ENCODE peak calls at places on chromosomes 7 and 10, in eight cellular contexts. V is Peyer's patch, G is DND-41, O is Panc1, P is upper lobe of right lung, S is fibroblast of pulmonary artery, C is foreskin fibroblast, U is psoas muscle. T is an unnamed sample.

GRCh38 chr7:99366646-99367045 is 7.9 kb upstream of the ARPC1B start:
- DNase-seq in V (no peak), G (no peak), O (no peak), P (no peak), S (no peak), C (no peak), U (peak; percentile 48), T (peak; percentile 56)

GRCh38 chr10:101609481-101609880 is 21.4 kb downstream of the DPCD start:
- DNase-seq in V (peak; percentile 30), G (no peak), O (no peak), P (no peak), S (no peak), C (no peak), U (no peak), T (no peak)

GRCh38 chr7:83677180-83677866 is 28.4 kb upstream of the SEMA3E start:
- DNase-seq in V (no peak), G (no peak), O (peak; percentile 95), P (no peak), S (peak; percentile 85), C (peak; percentile 97), U (no peak), T (no peak)

GRCh38 chr10:29067161-29067560 is 221.7 kb upstream of the LYZL1 start:
- DNase-seq in V (no peak), G (no peak), O (no peak), P (no peak), S (peak; percentile 21), C (no peak), U (no peak), T (no peak)

GRCh38 chr7:157603005-157603404 is 266.2 kb downstream of the DNAJB6 start:
- DNase-seq in V (no peak), G (no peak), O (no peak), P (peak; percentile 46), S (no peak), C (no peak), U (no peak), T (no peak)

GRCh38 chr7:38929460-38930171 is 20.6 kb upstream of the VPS41 start:
- DNase-seq in V (no peak), G (no peak), O (no peak), P (no peak), S (peak; percentile 33), C (no peak), U (no peak), T (no peak)

GRCh38 chr7:602341-603141 is 82.9 kb upstream of the PDGFA start:
- DNase-seq in V (peak; percentile 71), G (no peak), O (no peak), P (peak; percentile 85), S (no peak), C (no peak), U (peak; percentile 51), T (peak; percentile 40)

GRCh38 chr10:34102237-34102673 is 712.8 kb downstream of the PARD3 start:
- DNase-seq in V (peak; percentile 53), G (no peak), O (no peak), P (no peak), S (peak; percentile 79), C (peak; percentile 68), U (peak; percentile 79), T (no peak)

GRCh38 chr10:67520924-67521520 is 175.0 kb downstream of the CTNNA3 start:
- DNase-seq in V (peak; percentile 67), G (peak; percentile 36), O (peak; percentile 33), P (no peak), S (peak; percentile 72), C (peak; percentile 16), U (no peak), T (peak; percentile 80)

DNA sequence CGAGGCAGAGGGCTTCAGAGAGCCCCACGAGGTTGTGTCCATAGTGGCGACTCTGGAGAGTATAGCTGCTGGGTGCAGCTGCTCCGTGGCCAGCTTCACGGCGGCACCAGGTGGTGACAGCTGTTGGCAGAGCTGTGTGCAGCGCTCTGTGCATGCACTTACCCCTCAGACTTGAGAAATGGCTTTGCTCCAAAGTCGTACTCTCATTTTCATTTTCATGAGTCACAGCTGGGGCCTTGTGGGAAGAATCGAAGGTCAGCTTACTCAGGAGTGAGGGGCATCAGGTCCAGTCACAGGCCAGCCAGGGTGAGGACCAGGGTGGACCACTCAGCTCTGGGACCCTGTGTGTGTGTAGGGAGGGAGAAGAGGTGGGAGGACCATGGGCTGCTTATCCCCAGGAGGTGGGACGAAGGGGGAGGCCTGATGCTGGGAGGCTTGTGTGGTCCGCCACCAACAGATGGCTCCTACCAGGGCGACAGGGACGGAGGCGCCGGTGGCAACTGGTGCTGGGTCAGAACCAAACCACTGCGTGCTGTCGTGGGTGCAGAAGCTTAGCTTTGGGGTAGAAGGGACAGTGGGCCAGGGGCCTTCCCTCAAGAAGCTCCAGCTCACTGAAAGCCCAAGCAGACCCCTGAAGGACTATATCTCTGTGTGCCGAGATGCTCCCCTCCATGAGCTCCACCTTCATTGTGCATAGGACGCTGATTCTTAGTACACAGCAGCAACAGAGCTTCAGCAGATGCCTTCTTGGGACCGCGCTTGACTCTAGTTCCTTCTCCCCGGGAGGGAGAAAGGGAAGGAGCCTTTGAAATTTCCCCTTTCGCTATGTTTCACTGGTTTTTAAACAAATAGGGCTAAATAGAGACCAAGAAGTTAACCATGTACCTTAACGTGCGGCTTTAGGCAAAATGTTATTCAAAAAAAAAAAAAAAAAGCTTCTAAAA is 225.0 kb downstream of the CELF2 start:
- DNase-seq in V (peak; percentile 74), G (peak; percentile 37), O (no peak), P (no peak), S (peak; percentile 49), C (peak; percentile 41), U (peak; percentile 66), T (no peak)
- H3K4me3 ChIP-seq in V (no peak overlapping the region), G (no peak overlapping the region), O (no peak overlapping the region), P (no peak overlapping the region), S (no peak overlapping the region), C (no peak overlapping the region), U (no peak overlapping the region), T (no peak overlapping the region)

GRCh38 chr10:929965-930364 is 1.5 kb downstream of the LARP4B start:
- DNase-seq in V (peak; percentile 46), G (no peak), O (no peak), P (no peak), S (no peak), C (no peak), U (no peak), T (no peak)

GRCh38 chr10:930415-931325 is 835 bp downstream of the LARP4B start:
- DNase-seq in V (peak; percentile 76), G (peak; percentile 33), O (no peak), P (peak; percentile 83), S (peak; percentile 21), C (peak; percentile 29), U (peak; percentile 67), T (peak; percentile 82)

GRCh38 chr10:934746-935406 is 3.4 kb upstream of the LARP4B start:
- DNase-seq in V (peak; percentile 36), G (no peak), O (no peak), P (no peak), S (no peak), C (no peak), U (no peak), T (no peak)

GRCh38 chr10:931326-932318 is at the start of gene LARP4B:
- DNase-seq in V (peak; percentile 98), G (peak; percentile 97), O (peak; percentile 56), P (peak; percentile 99), S (peak; percentile 98), C (peak; percentile 99), U (peak; percentile 99), T (peak; percentile 97)

DNA sequence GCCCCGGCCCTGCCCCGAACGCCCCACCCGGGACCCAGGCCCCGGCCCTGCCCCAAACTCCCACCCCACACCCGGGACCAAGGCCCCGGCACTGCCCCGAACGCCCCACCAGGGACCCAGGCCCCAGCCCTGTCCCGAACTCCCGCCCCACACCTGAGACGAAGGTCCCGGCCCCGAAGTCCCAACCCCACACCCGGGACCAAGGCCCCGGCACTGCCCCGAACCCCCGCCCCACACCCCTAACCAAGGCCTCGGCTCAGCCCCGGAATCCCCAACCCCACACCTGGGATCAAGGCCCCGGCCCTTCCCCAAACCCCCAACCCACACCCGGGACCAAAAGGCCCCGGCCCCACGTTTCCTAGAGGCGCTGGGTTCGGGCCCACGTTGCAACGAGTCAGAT is 1.1 kb upstream of the LARP4B start:
- DNase-seq in V (peak; percentile 51), G (no peak), O (no peak), P (no peak), S (no peak), C (no peak), U (peak; percentile 65), T (peak; percentile 47)
- H3K4me3 ChIP-seq in V (peak overlapping the region; percentile 86), G (peak overlapping the region; percentile 34), O (peak overlapping the region; percentile 36), P (peak overlapping the region; percentile 57), S (no peak overlapping the region), C (no peak overlapping the region), U (peak overlapping the region; percentile 73), T (no peak overlapping the region)

GRCh38 chr10:72331575-72332422 is 22.9 kb downstream of the DNAJB12 start:
- DNase-seq in V (peak; percentile 93), G (peak; percentile 100), O (no peak), P (peak; percentile 97), S (peak; percentile 91), C (peak; percentile 91), U (peak; percentile 91), T (peak; percentile 84)
- H3K4me3 ChIP-seq in V (peak overlapping the region; percentile 2), G (no peak overlapping the region), O (no peak overlapping the region), P (peak overlapping the region; percentile 12), S (no peak overlapping the region), C (no peak overlapping the region), U (peak overlapping the region; percentile 9), T (peak overlapping the region; percentile 35)

GRCh38 chr7:5613607-5614006 is 167.9 kb downstream of the RNF216 start:
- DNase-seq in V (no peak), G (no peak), O (no peak), P (no peak), S (no peak), C (no peak), U (no peak), T (no peak)

GRCh38 chr7:5612695-5613094 is 168.8 kb downstream of the RNF216 start:
- DNase-seq in V (no peak), G (no peak), O (no peak), P (no peak), S (no peak), C (no peak), U (no peak), T (no peak)

GRCh38 chr7:5614579-5614978 is 166.9 kb downstream of the RNF216 start:
- DNase-seq in V (no peak), G (no peak), O (no peak), P (no peak), S (no peak), C (no peak), U (no peak), T (no peak)

GRCh38 chr7:5619419-5620130 is 161.9 kb downstream of the RNF216 start:
- DNase-seq in V (no peak), G (no peak), O (no peak), P (no peak), S (no peak), C (no peak), U (peak; percentile 35), T (no peak)

DNA sequence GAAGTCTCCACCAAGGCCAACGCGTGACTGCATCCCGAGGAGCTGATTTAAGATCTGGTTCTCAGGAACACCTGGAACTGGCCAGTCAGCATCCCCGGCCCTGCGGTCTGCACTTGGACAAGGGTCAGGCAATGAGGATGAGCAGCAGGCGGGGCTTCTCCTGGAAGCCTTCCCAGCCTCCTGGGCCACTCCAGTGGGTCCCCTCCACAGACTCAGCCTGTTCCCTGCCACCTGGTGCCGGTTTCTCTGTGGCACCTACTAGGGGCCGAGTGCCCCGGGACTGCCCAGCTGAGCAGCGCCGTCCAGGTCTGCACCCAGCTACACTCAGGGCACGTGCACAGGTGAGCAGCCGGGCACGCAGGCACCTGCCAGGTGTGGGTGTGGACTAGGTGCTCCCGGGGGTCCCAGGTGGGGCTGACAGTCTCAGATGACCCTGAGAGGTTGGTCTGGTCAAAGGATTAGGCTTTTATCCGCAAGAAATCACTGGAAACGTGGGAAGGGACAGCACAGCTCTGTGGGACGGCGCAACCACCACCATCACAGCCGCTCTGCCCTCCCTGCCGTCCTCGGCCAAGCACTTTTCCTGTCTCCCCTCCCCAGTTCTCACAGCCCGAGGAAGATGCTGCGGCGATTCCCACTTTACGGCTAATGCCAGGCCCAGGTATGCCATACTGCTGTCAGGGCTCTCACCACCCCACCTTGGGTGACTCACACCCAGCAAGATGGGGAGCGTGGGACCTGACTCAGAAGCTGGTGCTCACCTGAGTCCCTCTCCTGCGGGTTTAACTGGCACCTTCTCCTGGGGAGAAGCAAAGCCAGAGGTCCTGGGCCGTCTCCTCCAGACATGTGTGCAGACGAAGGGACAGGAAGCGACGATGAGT is 166.0 kb downstream of the RNF216 start:
- DNase-seq in V (no peak), G (no peak), O (no peak), P (no peak), S (no peak), C (no peak), U (no peak), T (no peak)
- H3K4me3 ChIP-seq in V (no peak overlapping the region), G (no peak overlapping the region), O (no peak overlapping the region), P (no peak overlapping the region), S (no peak overlapping the region), C (no peak overlapping the region), U (no peak overlapping the region), T (no peak overlapping the region)